ENCODE peak calls at places on chromosomes 6 and 20, in four cellular contexts. C is left lung, N is endodermal cell, A is HFFc6. O is an unnamed sample.
A peak's percentile ranks its signal among the peaks of the same experiment; 100 is the strongest.

GRCh38 chr6:157272866-157273755 is 50.2 kb downstream of the TMEM242 start:
- DNase-seq in N (peak; percentile 70), A (no peak), C (peak; percentile 19), O (peak; percentile 88)

GRCh38 chr6:125670586-125670985 is 78.8 kb upstream of the HEY2 start:
- DNase-seq in N (peak; percentile 74), C (no peak), A (no peak), O (no peak)

GRCh38 chr20:48740269-48740603 is 87.6 kb downstream of the PREX1 start:
- DNase-seq in N (no peak), C (no peak), A (no peak), O (no peak)

GRCh38 chr6:157034433-157035230 is 257.5 kb downstream of the ARID1B start:
- DNase-seq in C (no peak), N (no peak), A (peak; percentile 25), O (no peak)

GRCh38 chr20:48742233-48742632 is 85.6 kb downstream of the PREX1 start:
- DNase-seq in N (no peak), A (no peak), C (no peak), O (no peak)

GRCh38 chr6:155495011-155495768 is 39.6 kb upstream of the NOX3 start:
- DNase-seq in A (peak; percentile 75), N (peak; percentile 82), C (no peak), O (no peak)

GRCh38 chr20:32522775-32523612 is 62.1 kb downstream of the NOL4L start:
- DNase-seq in A (peak; percentile 45), N (peak; percentile 39), C (peak; percentile 52), O (no peak)

GRCh38 chr6:145733770-145734169 is 1.6 kb downstream of the EPM2A start:
- DNase-seq in A (no peak), N (no peak), C (no peak), O (no peak)

GRCh38 chr20:38870733-38871559 is 55.3 kb upstream of the FAM83D start:
- DNase-seq in C (no peak), A (peak; percentile 8), N (no peak), O (no peak)

GRCh38 chr6:108616973-108617372 is 56.3 kb downstream of the FOXO3 start:
- DNase-seq in C (no peak), N (no peak), A (no peak), O (no peak)

GRCh38 chr20:19008497-19008896 is 194.9 kb downstream of the SCP2D1 start:
- DNase-seq in A (no peak), C (no peak), N (peak; percentile 58), O (no peak)

GRCh38 chr20:22584630-22584921 is 204 bp upstream of the FOXA2 start:
- DNase-seq in A (no peak), N (peak; percentile 94), C (peak; percentile 91), O (no peak)

GRCh38 chr6:4299476-4299875 is 164.1 kb upstream of the ECI2 start:
- DNase-seq in A (no peak), N (no peak), C (no peak), O (no peak)

GRCh38 chr6:34462561-34462971 is 3.3 kb upstream of the PACSIN1 start:
- DNase-seq in A (no peak), N (peak; percentile 90), C (no peak), O (no peak)

GRCh38 chr6:7008451-7008988 is 99.2 kb upstream of the RREB1 start:
- DNase-seq in N (peak; percentile 48), C (no peak), A (no peak), O (no peak)

GRCh38 chr6:109794201-109794926 is 103.3 kb downstream of the FIG4 start:
- DNase-seq in N (peak; percentile 53), A (peak; percentile 73), C (no peak), O (no peak)

GRCh38 chr6:133895573-133896343 is 6.8 kb downstream of the TCF21 start:
- DNase-seq in A (no peak), N (peak; percentile 78), C (peak; percentile 65), O (no peak)

GRCh38 chr20:6055161-6055783 is 1.4 kb upstream of the LRRN4 start:
- DNase-seq in A (no peak), C (no peak), N (no peak), O (no peak)

GRCh38 chr6:38822963-38823362 is 107.9 kb downstream of the DNAH8 start:
- DNase-seq in N (no peak), C (no peak), A (no peak), O (no peak)

GRCh38 chr6:38814761-38815160 is 99.7 kb downstream of the DNAH8 start:
- DNase-seq in C (no peak), A (no peak), N (no peak), O (no peak)

GRCh38 chr6:38813451-38813850 is 98.3 kb downstream of the DNAH8 start:
- DNase-seq in C (no peak), N (no peak), A (no peak), O (no peak)

GRCh38 chr6:38815250-38815649 is 100.1 kb downstream of the DNAH8 start:
- DNase-seq in A (no peak), N (no peak), C (no peak), O (no peak)

DNA sequence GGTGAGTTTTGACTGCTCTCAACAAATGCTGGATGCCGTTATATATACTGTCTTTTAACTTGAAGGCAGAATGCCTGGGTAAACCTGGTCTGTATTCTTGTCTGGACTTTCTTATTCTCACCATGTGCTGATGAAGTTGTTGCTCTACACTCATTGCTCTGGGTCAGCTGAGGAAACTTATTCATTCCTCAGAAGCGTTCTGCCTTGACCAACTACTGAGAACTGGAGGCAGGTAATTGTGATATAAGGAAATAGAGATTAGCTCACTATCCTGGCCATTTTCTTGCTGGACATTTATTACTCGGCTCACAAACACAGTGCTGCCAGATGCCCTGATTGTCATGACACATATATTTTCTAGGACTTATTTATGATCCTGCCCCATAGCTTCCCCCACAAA is 103.6 kb downstream of the DNAH8 start:
- DNase-seq in C (no peak), N (no peak), A (no peak), O (no peak)
- TF ChIP-seq CTCF in C (no peak), N (no peak), A (no peak), O (no peak)

DNA sequence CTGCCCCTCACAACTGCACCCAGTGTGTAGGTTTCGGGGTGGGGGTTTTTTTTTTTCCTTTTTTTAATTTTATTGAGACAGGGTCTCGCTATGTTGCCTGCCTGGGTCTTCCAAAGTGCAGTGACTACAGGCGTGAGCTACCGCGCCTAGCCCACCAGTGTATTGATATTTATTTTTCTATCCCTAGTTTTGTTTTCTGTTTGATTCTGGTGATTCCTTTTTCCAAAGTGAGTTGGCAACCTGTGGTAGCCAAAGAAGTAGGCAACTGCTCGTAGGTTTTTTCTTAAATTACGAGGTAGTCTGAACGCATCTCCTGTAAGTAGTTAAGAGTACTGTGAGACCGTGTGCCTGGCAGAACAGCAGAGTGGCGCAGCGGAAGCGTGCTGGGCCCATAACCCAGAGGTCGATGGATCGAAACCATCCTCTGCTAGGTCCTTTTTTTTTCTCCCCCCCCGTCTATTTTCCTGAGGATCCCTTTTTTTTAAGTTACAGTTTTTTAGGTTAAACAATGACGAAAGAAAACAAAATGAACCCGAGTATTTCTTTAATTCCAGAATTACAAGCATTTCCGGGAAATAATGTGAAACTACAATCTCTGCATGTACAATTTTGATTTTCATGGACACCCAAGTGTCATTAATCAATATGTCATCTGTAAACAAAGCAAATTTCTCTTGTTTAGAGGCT is 78.7 kb upstream of the BTN3A2 start:
- DNase-seq in C (peak; percentile 68), A (peak; percentile 48), N (peak; percentile 80), O (peak; percentile 74)
- TF ChIP-seq CTCF in C (no peak), A (no peak), N (no peak), O (no peak)

GRCh38 chr6:64010010-64010409 is 374.4 kb downstream of the PHF3 start:
- DNase-seq in A (no peak), N (no peak), C (no peak), O (no peak)

GRCh38 chr6:64010646-64011045 is 375.0 kb downstream of the PHF3 start:
- DNase-seq in C (no peak), A (no peak), N (no peak), O (no peak)

GRCh38 chr6:64014581-64014980 is 379.0 kb downstream of the PHF3 start:
- DNase-seq in C (no peak), N (no peak), A (no peak), O (no peak)

GRCh38 chr6:64013061-64013410 is 377.4 kb downstream of the PHF3 start:
- DNase-seq in N (no peak), A (no peak), C (no peak), O (no peak)

GRCh38 chr6:64012351-64013060 is 376.9 kb downstream of the PHF3 start:
- DNase-seq in A (no peak), N (peak; percentile 79), C (no peak), O (no peak)
- TF ChIP-seq CTCF in A (no peak), N (peak; percentile 88), C (no peak), O (no peak)

GRCh38 chr20:58646703-58647102 is 4.4 kb upstream of the STX16 start:
- DNase-seq in N (peak; percentile 28), A (no peak), C (no peak), O (no peak)

GRCh38 chr20:58647814-58648501 is 3.1 kb upstream of the STX16 start:
- DNase-seq in C (no peak), A (peak; percentile 70), N (peak; percentile 29), O (no peak)

GRCh38 chr20:58645277-58645968 is 5.7 kb upstream of the STX16 start:
- DNase-seq in N (peak; percentile 33), C (no peak), A (no peak), O (peak; percentile 71)

GRCh38 chr20:58649288-58650180 is 1.5 kb upstream of the STX16 start:
- DNase-seq in A (no peak), C (peak; percentile 88), N (peak; percentile 77), O (no peak)

DNA sequence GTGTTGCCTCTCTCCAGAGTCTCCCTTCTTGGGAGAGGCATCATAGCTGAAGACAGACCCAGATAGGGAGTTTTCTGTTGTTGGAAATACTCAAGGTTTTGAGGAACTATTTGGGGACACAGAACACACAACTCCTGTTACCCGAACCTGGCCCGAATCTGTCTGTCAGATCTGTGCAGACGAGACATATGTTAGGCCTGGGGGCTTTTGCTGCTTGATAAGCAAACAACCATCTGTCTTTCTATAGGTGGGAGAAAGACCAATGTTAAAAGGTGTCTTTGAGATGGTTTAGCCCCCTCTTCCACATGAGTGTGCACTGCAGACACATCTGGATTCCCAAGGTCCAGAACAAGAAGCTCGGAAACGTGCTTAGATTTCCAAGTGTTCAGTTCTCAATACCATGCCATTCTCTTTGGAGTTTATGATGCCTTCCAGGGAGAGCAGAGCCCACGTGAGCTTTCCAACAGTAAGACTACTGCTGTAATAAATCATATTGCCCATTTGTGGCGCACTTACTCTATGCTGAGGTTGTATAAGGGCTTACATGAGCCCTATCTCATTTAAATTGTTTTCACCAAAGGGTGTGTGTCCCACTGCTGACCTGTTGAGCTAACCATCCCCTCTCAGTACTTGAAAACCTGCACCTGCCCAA is 3.8 kb upstream of the STX16 start:
- DNase-seq in A (no peak), N (peak; percentile 36), C (no peak), O (no peak)
- TF ChIP-seq CTCF in A (no peak), N (no peak), C (no peak), O (no peak)

GRCh38 chr20:58628491-58629212 is 22.4 kb upstream of the STX16 start:
- DNase-seq in C (no peak), N (no peak), A (no peak), O (no peak)
- TF ChIP-seq CTCF in C (no peak), N (peak; percentile 60), A (peak; percentile 31), O (no peak)

GRCh38 chr6:166770216-166771116 is 143.4 kb upstream of the RPS6KA2 start:
- DNase-seq in C (no peak), A (peak; percentile 6), N (peak; percentile 47), O (no peak)
- TF ChIP-seq CTCF in C (no peak), A (peak; percentile 48), N (peak; percentile 47), O (no peak)